ENCODE peak calls at places on chromosome 18, in five cellular contexts. One of them, this sample, is unnamed.

GRCh38 chr18:53380063-53380639 is 844.3 kb downstream of the MBD2 start:
- DNase-seq in WERI-Rb-1: no peak
- DNase-seq in endothelial cell: peak
- DNase-seq in A549: peak
- DNase-seq in fibroblast of lung: peak
- DNase-seq in this sample: peak

GRCh38 chr18:51624311-51624710 is 426.8 kb upstream of the MEX3C start:
- DNase-seq in WERI-Rb-1: no peak
- DNase-seq in endothelial cell: no peak
- DNase-seq in A549: no peak
- DNase-seq in fibroblast of lung: no peak
- DNase-seq in this sample: no peak

GRCh38 chr18:47397671-47398319 is 146.3 kb upstream of the SKOR2 start:
- DNase-seq in WERI-Rb-1: peak
- DNase-seq in endothelial cell: peak
- DNase-seq in A549: peak
- DNase-seq in fibroblast of lung: no peak
- DNase-seq in this sample: peak

GRCh38 chr18:63444567-63444966 is 22.3 kb upstream of the VPS4B start:
- DNase-seq in WERI-Rb-1: no peak
- DNase-seq in endothelial cell: no peak
- DNase-seq in A549: peak
- DNase-seq in fibroblast of lung: peak
- DNase-seq in this sample: no peak

GRCh38 chr18:46155652-46156051 is 51.5 kb downstream of the HAUS1 start:
- DNase-seq in WERI-Rb-1: no peak
- DNase-seq in endothelial cell: no peak
- DNase-seq in A549: peak
- DNase-seq in fibroblast of lung: peak
- DNase-seq in this sample: no peak

GRCh38 chr18:77092104-77093066 is 40.2 kb downstream of the MBP start:
- DNase-seq in WERI-Rb-1: no peak
- DNase-seq in endothelial cell: no peak
- DNase-seq in A549: no peak
- DNase-seq in fibroblast of lung: no peak
- DNase-seq in this sample: no peak

GRCh38 chr18:3649135-3649558 is 199.2 kb downstream of the TGIF1 start:
- DNase-seq in WERI-Rb-1: no peak
- DNase-seq in endothelial cell: no peak
- DNase-seq in A549: no peak
- DNase-seq in fibroblast of lung: peak
- DNase-seq in this sample: no peak

GRCh38 chr18:52869349-52869923 is 529.4 kb downstream of the DCC start:
- DNase-seq in WERI-Rb-1: no peak
- DNase-seq in endothelial cell: no peak
- DNase-seq in A549: no peak
- DNase-seq in fibroblast of lung: no peak
- DNase-seq in this sample: no peak

GRCh38 chr18:27780061-27780740 is 396.7 kb downstream of the CDH2 start:
- DNase-seq in WERI-Rb-1: no peak
- DNase-seq in endothelial cell: no peak
- DNase-seq in A549: no peak
- DNase-seq in fibroblast of lung: no peak
- DNase-seq in this sample: no peak

GRCh38 chr18:22434973-22435608 is 17.4 kb upstream of the CTAGE1 start:
- DNase-seq in WERI-Rb-1: no peak
- DNase-seq in endothelial cell: no peak
- DNase-seq in A549: peak
- DNase-seq in fibroblast of lung: peak
- DNase-seq in this sample: no peak

GRCh38 chr18:75473316-75473715 is 45.8 kb upstream of the SMIM21 start:
- DNase-seq in WERI-Rb-1: no peak
- DNase-seq in endothelial cell: no peak
- DNase-seq in A549: no peak
- DNase-seq in fibroblast of lung: no peak
- DNase-seq in this sample: no peak

GRCh38 chr18:36522503-36522902 is 225.0 kb downstream of the FHOD3 start:
- DNase-seq in WERI-Rb-1: no peak
- DNase-seq in endothelial cell: no peak
- DNase-seq in A549: no peak
- DNase-seq in fibroblast of lung: no peak
- DNase-seq in this sample: no peak

GRCh38 chr18:26442139-26442538 is 106.2 kb downstream of the KCTD1 start:
- DNase-seq in WERI-Rb-1: no peak
- DNase-seq in endothelial cell: no peak
- DNase-seq in A549: no peak
- DNase-seq in fibroblast of lung: peak
- DNase-seq in this sample: no peak

GRCh38 chr18:74489631-74490030 is 6.5 kb upstream of the CNDP2 start:
- DNase-seq in WERI-Rb-1: no peak
- DNase-seq in endothelial cell: no peak
- DNase-seq in A549: no peak
- DNase-seq in fibroblast of lung: peak
- DNase-seq in this sample: no peak

GRCh38 chr18:75063196-75063595 is 145.7 kb downstream of the PTGR3 start:
- DNase-seq in WERI-Rb-1: no peak
- DNase-seq in endothelial cell: no peak
- DNase-seq in A549: no peak
- DNase-seq in fibroblast of lung: no peak
- DNase-seq in this sample: no peak

GRCh38 chr18:65091737-65092329 is 659.0 kb upstream of the CDH7 start:
- DNase-seq in WERI-Rb-1: peak
- DNase-seq in endothelial cell: peak
- DNase-seq in A549: peak
- DNase-seq in fibroblast of lung: peak
- DNase-seq in this sample: no peak

GRCh38 chr18:74414951-74415515 is 42.1 kb downstream of the DIPK1C start:
- DNase-seq in WERI-Rb-1: no peak
- DNase-seq in endothelial cell: no peak
- DNase-seq in A549: no peak
- DNase-seq in fibroblast of lung: no peak
- DNase-seq in this sample: no peak

GRCh38 chr18:76357585-76358265 is 137.3 kb downstream of the ZNF516 start:
- DNase-seq in WERI-Rb-1: no peak
- DNase-seq in endothelial cell: no peak
- DNase-seq in A549: no peak
- DNase-seq in fibroblast of lung: peak
- DNase-seq in this sample: no peak

GRCh38 chr18:2441544-2441943 is 129.8 kb downstream of the METTL4 start:
- DNase-seq in WERI-Rb-1: no peak
- DNase-seq in endothelial cell: no peak
- DNase-seq in A549: no peak
- DNase-seq in fibroblast of lung: no peak
- DNase-seq in this sample: no peak

GRCh38 chr18:15198116-15198389 is 450.1 kb downstream of the ANKRD30B start:
- DNase-seq in WERI-Rb-1: no peak
- DNase-seq in endothelial cell: no peak
- DNase-seq in A549: no peak
- DNase-seq in fibroblast of lung: no peak
- DNase-seq in this sample: no peak

GRCh38 chr18:51953521-51953920 is 386.5 kb upstream of the DCC start:
- DNase-seq in WERI-Rb-1: no peak
- DNase-seq in endothelial cell: no peak
- DNase-seq in A549: no peak
- DNase-seq in fibroblast of lung: no peak
- DNase-seq in this sample: peak

GRCh38 chr18:57059366-57059765 is 87.5 kb upstream of the BOD1L2 start:
- DNase-seq in WERI-Rb-1: no peak
- DNase-seq in endothelial cell: no peak
- DNase-seq in A549: no peak
- DNase-seq in fibroblast of lung: no peak
- DNase-seq in this sample: no peak

GRCh38 chr18:59451963-59452362 is 92.9 kb upstream of the LMAN1 start:
- DNase-seq in WERI-Rb-1: no peak
- DNase-seq in endothelial cell: no peak
- DNase-seq in A549: no peak
- DNase-seq in fibroblast of lung: no peak
- DNase-seq in this sample: no peak

GRCh38 chr18:66872277-66872676 is 268.4 kb upstream of the CDH19 start:
- DNase-seq in WERI-Rb-1: no peak
- DNase-seq in endothelial cell: no peak
- DNase-seq in A549: peak
- DNase-seq in fibroblast of lung: peak
- DNase-seq in this sample: peak
- TF ChIP-seq CTCF in WERI-Rb-1: no peak
- TF ChIP-seq CTCF in endothelial cell: no peak
- TF ChIP-seq CTCF in A549: peak
- TF ChIP-seq CTCF in fibroblast of lung: no peak
- TF ChIP-seq CTCF in this sample: no peak

GRCh38 chr18:49648811-49649210 is 87.0 kb downstream of the LIPG start:
- DNase-seq in WERI-Rb-1: no peak
- DNase-seq in endothelial cell: no peak
- DNase-seq in A549: no peak
- DNase-seq in fibroblast of lung: no peak
- DNase-seq in this sample: no peak
- TF ChIP-seq CTCF in WERI-Rb-1: peak
- TF ChIP-seq CTCF in endothelial cell: peak
- TF ChIP-seq CTCF in A549: no peak
- TF ChIP-seq CTCF in fibroblast of lung: no peak
- TF ChIP-seq CTCF in this sample: no peak

GRCh38 chr18:44093253-44093652 is 587.4 kb upstream of the SETBP1 start:
- DNase-seq in WERI-Rb-1: no peak
- DNase-seq in endothelial cell: no peak
- DNase-seq in A549: no peak
- DNase-seq in fibroblast of lung: peak
- DNase-seq in this sample: no peak

GRCh38 chr18:44096016-44096415 is 584.7 kb upstream of the SETBP1 start:
- DNase-seq in WERI-Rb-1: no peak
- DNase-seq in endothelial cell: no peak
- DNase-seq in A549: no peak
- DNase-seq in fibroblast of lung: no peak
- DNase-seq in this sample: no peak

DNA sequence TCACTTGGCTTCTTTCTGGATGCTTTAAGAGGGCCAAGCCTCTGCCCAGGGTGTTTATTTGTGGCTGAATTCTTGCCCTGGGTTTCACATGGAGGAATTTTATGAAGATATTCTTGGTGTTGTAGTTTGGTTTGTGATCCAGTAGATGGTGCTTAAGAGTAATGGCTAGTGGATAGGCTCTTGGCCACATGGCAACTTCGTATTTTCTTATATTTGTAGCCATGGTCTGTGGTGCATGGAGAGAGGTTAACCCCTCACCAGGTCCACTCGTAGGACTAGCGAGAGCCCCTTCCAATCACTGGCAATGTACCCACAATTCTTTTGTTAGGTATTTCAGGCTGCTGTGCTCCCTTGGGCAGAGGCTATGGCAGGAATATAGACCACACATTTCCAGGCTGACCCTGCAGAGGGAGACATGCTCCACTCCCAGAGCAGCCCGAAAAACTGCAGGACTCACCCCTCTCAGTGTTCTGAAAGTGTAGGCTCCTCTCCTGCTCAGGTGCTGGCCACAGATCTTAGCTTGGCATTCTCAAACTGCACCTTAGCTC is 582.1 kb upstream of the SETBP1 start:
- DNase-seq in WERI-Rb-1: peak
- DNase-seq in endothelial cell: peak
- DNase-seq in A549: peak
- DNase-seq in fibroblast of lung: peak
- DNase-seq in this sample: peak
- TF ChIP-seq CTCF in WERI-Rb-1: peak
- TF ChIP-seq CTCF in endothelial cell: peak
- TF ChIP-seq CTCF in A549: no peak
- TF ChIP-seq CTCF in fibroblast of lung: peak
- TF ChIP-seq CTCF in this sample: peak

DNA sequence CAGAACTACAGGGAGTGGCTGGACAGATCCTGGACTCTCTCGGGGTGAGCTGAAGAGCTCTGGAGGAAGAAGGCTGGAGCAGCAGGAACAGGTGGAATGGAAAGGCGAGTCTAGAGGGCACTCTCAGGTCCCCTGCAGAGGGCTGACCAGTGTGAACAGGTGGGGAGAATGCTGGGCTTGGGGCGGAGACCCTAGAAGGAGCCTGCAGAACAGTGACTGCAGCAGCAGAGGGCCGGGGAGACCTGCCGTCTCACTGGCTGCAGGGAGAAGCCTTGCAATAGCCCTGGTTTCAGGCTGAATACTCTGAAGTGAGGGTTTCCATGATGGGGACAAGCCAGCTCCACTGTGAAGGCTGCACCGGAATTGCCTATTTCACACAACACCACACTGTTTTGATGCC is 626.7 kb upstream of the SALL3 start:
- DNase-seq in WERI-Rb-1: peak
- DNase-seq in endothelial cell: no peak
- DNase-seq in A549: no peak
- DNase-seq in fibroblast of lung: no peak
- DNase-seq in this sample: no peak
- TF ChIP-seq CTCF in WERI-Rb-1: no peak
- TF ChIP-seq CTCF in endothelial cell: no peak
- TF ChIP-seq CTCF in A549: no peak
- TF ChIP-seq CTCF in fibroblast of lung: no peak
- TF ChIP-seq CTCF in this sample: no peak

DNA sequence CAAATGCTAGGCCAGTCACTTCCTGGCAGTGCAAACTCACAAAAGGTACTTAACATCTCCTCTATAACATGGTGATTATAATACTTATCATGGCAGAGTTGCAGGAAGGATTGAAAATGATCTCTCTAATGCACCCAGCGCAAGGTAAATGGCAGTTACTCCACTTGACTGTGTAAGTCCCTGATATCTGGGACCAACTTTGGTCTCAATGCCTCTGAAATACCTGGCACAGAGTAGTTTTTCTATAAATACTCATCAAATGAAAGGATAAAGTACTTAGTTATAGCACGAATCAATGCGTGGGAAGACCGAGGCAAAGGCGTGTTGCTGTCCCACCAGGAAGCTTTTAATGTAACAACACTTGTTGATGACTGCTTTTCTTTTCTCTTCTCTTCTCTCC is 24.8 kb downstream of the LRRC30 start:
- DNase-seq in WERI-Rb-1: no peak
- DNase-seq in endothelial cell: no peak
- DNase-seq in A549: no peak
- DNase-seq in fibroblast of lung: no peak
- DNase-seq in this sample: no peak
- TF ChIP-seq CTCF in WERI-Rb-1: no peak
- TF ChIP-seq CTCF in endothelial cell: no peak
- TF ChIP-seq CTCF in A549: no peak
- TF ChIP-seq CTCF in fibroblast of lung: no peak
- TF ChIP-seq CTCF in this sample: no peak

DNA sequence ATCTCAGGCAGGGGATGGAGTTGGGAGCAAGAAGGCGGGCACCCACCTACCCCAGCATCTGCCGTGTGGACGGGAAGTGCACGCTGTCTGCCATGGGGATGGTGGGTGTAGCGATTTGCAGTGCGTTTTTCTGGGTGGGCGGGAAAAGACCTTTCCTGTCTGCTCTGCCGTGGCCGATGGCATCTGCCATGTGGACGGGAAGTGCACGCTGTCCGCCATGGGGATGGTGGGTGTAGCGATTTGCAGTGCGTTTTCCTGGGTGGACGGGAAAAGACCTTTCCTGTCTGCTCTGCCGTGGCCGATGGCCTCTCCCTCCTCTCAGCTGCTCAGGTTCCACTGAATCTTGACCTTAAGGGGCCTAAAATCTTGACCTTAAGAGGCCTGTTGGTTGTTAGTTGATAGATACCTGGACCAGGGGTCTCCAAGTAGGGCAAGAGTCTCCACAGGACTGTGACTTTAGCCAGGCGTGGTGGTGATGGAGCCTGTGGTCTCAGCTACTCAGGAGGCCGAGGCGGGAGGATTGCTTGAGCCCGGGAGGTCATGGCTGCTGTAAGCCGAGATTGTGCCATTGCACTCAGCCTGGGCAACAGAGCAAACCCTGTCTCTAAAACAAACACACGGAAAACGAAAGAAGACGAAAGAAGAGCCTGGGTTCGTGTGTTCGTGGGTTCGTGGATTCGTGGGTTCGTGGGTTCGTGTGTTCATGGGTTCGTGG is 120.3 kb upstream of the CTDP1 start:
- DNase-seq in WERI-Rb-1: no peak
- DNase-seq in endothelial cell: no peak
- DNase-seq in A549: no peak
- DNase-seq in fibroblast of lung: no peak
- DNase-seq in this sample: no peak
- TF ChIP-seq CTCF in WERI-Rb-1: no peak
- TF ChIP-seq CTCF in endothelial cell: no peak
- TF ChIP-seq CTCF in A549: no peak
- TF ChIP-seq CTCF in fibroblast of lung: no peak
- TF ChIP-seq CTCF in this sample: no peak